ENCODE peak calls at places on chromosomes 4 and X, in ten cellular contexts. Z is tibial artery, C is pancreas, T is Peyer's patch, F is fibroblast of lung, M is A673, Y is lower lobe of right lung, P is upper lobe of right lung, E is PC-3, U is right lobe of liver. B is an unnamed sample. For H3K4me1, the result is how much of the 10 kb centered on the place peaks cover.

GRCh38 chr4:89142691-89143669 is 31.6 kb downstream of the TIGD2 start:
- DNase-seq in Z (no peak), C (no peak), T (no peak), F (no peak), M (no peak), Y (no peak), P (no peak), E (no peak), U (no peak), B (no peak)

GRCh38 chr4:102799816-102800215 is 27.5 kb downstream of the UBE2D3 start:
- DNase-seq in Z (no peak), C (no peak), T (no peak), F (no peak), M (no peak), Y (no peak), P (no peak), E (peak), U (no peak), B (no peak)

GRCh38 chr4:124178449-124179021 is 534.0 kb downstream of the ANKRD50 start:
- DNase-seq in Z (peak), C (no peak), T (no peak), F (peak), M (no peak), Y (no peak), P (no peak), E (peak), U (no peak), B (no peak)

GRCh38 chr4:182307746-182308145 is 64.5 kb downstream of the TENM3 start:
- DNase-seq in Z (no peak), C (peak), T (no peak), F (peak), M (no peak), Y (no peak), P (no peak), E (peak), U (no peak), B (no peak)

GRCh38 chrX:21972721-21973120 is 32.2 kb downstream of the SMS start:
- DNase-seq in Z (no peak), C (no peak), T (peak), F (peak), M (peak), Y (no peak), P (no peak), E (peak), U (no peak), B (no peak)

GRCh38 chr4:59553063-59553738 is 1646.9 kb upstream of the ADGRL3 start:
- DNase-seq in Z (no peak), C (no peak), T (no peak), F (no peak), M (no peak), Y (no peak), P (no peak), E (peak), U (no peak), B (no peak)

GRCh38 chr4:84221704-84222103 is 277.4 kb downstream of the NKX6-1 start:
- DNase-seq in Z (no peak), C (no peak), T (no peak), F (no peak), M (no peak), Y (no peak), P (no peak), E (no peak), U (no peak), B (no peak)

GRCh38 chr4:103137446-103137827 is 37.8 kb upstream of the BDH2 start:
- DNase-seq in Z (no peak), C (no peak), T (no peak), F (no peak), M (no peak), Y (no peak), P (no peak), E (peak), U (no peak), B (no peak)

GRCh38 chr4:90174622-90175023 is 47.4 kb downstream of the CCSER1 start:
- DNase-seq in Z (no peak), C (peak), T (no peak), F (no peak), M (no peak), Y (no peak), P (no peak), E (peak), U (no peak), B (no peak)

GRCh38 chr4:177163532-177163931 is 146.1 kb upstream of the NEIL3 start:
- DNase-seq in Z (no peak), C (no peak), T (no peak), F (no peak), M (no peak), Y (no peak), P (no peak), E (no peak), U (no peak), B (no peak)

GRCh38 chr4:179095585-179096228 is 1653.5 kb upstream of the AGA start:
- DNase-seq in Z (no peak), C (no peak), T (no peak), F (peak), M (peak), Y (no peak), P (no peak), E (peak), U (no peak), B (no peak)

GRCh38 chr4:15893967-15894366 is 44.6 kb downstream of the FGFBP1 start:
- DNase-seq in Z (no peak), C (no peak), T (no peak), F (peak), M (no peak), Y (no peak), P (no peak), E (peak), U (no peak), B (no peak)

GRCh38 chr4:18568600-18568999 is 547.0 kb upstream of the LCORL start:
- DNase-seq in Z (no peak), C (no peak), T (no peak), F (no peak), M (peak), Y (no peak), P (no peak), E (no peak), U (no peak), B (no peak)

GRCh38 chr4:65190780-65191179 is 479.5 kb downstream of the EPHA5 start:
- DNase-seq in Z (no peak), C (no peak), T (no peak), F (no peak), M (no peak), Y (no peak), P (no peak), E (peak), U (no peak), B (no peak)

GRCh38 chrX:2710496-2710895 is 19.4 kb downstream of the CD99 start:
- DNase-seq in Z (no peak), C (no peak), T (no peak), F (no peak), M (peak), Y (no peak), P (no peak), E (peak), U (no peak), B (no peak)

GRCh38 chr4:138341739-138342415 is 99.7 kb upstream of the SLC7A11 start:
- DNase-seq in Z (no peak), C (no peak), T (no peak), F (no peak), M (no peak), Y (no peak), P (no peak), E (no peak), U (no peak), B (no peak)

GRCh38 chrX:9668537-9668936 is 97.1 kb downstream of the GPR143 start:
- DNase-seq in Z (no peak), C (no peak), T (no peak), F (peak), M (no peak), Y (no peak), P (no peak), E (no peak), U (no peak), B (no peak)

GRCh38 chr4:77893451-77893850 is 30.8 kb downstream of the MRPL1 start:
- DNase-seq in Z (no peak), C (no peak), T (no peak), F (no peak), M (no peak), Y (no peak), P (no peak), E (no peak), U (no peak), B (no peak)

GRCh38 chrX:37553476-37553875 is 18.0 kb upstream of the LANCL3 start:
- DNase-seq in Z (no peak), C (no peak), T (no peak), F (no peak), M (no peak), Y (no peak), P (no peak), E (no peak), U (no peak), B (no peak)

GRCh38 chr4:101155368-101155767 is 192.0 kb downstream of the PPP3CA start:
- DNase-seq in Z (no peak), C (no peak), T (no peak), F (peak), M (peak), Y (no peak), P (no peak), E (peak), U (no peak), B (no peak)

GRCh38 chr4:130632731-130633604 is 1537.0 kb downstream of the C4orf33 start:
- DNase-seq in Z (no peak), C (no peak), T (no peak), F (peak), M (no peak), Y (no peak), P (no peak), E (no peak), U (no peak), B (no peak)

DNA sequence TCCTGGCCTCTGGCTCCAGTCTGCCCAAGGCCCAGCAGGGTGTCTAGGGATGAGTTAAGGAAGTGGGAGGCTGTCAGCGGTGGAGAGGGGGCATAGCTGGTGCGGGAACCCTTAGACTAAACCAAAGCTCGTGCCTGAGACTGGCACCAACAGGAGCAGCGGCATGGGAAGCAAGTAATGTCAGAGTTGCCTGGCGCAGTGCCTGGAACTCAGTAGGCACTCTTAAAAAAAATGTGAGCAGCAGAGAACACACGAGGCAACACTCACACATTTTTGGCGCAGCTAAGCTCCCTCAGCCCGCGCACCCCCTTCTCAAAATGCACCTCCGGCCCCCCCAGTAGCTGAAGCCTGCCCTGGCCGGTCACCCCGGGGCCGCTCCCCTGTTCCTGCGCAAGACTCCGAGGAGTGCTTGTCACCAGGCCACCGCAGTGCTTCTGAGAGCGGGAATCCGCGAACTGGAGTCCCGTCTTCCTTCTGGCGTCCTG is 583 bp downstream of the GABRE start:
- DNase-seq in Z (peak), C (no peak), T (no peak), F (no peak), M (peak), Y (peak), P (peak), E (no peak), U (no peak), B (no peak)
- H3K4me3 ChIP-seq in Z (peak), C (no peak), T (peak), F (peak), M (no peak), Y (peak), P (peak), E (no peak), U (peak), B (peak)

DNA sequence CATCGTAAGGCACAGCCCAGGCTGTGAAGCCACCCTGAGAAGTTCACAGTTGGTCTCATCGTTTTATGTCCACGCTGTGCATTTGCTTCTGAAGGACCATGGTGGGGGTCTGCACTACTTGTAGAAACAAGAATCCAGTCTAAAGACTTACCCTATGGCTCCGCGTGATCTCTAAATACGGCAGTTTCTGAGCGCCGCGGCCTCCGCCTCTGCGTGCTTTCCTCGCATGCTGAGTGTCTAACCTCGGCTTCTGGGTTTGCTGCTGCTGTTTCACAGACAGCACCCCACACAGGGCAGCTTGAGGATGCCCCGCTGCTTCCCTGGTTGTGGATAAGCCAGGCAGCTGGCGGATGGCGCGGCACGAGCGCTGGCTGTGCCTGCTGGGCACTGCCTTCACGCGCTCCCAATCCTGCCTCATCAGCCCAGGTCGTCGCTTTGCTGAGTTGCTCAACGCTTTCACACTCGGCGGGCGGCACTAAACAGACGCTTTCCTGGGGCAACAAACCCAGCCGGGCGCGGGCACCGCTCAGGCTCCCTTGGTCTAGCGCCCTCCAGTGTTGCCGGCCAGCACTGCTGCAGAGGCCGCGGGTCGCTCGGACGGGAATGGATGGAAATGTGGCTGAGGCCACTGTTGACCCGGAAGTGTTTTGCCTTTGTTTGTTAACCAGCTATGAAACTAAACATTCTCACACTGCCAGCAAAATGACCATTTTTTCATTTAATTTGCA is 39.2 kb downstream of the FGFRL1 start:
- DNase-seq in Z (peak), C (no peak), T (no peak), F (peak), M (no peak), Y (no peak), P (peak), E (no peak), U (peak), B (no peak)
- TF ChIP-seq CTCF in Z (no peak), C (no peak), T (no peak), F (peak), M (no peak), Y (no peak), P (no peak), E (peak), U (no peak), B (no peak)

GRCh38 chrX:6004529-6004928 is 224.1 kb downstream of the NLGN4X start:
- DNase-seq in Z (no peak), C (no peak), T (no peak), F (no peak), M (peak), Y (no peak), P (no peak), E (no peak), U (no peak), B (no peak)

GRCh38 chrX:6002056-6002455 is 226.6 kb downstream of the NLGN4X start:
- DNase-seq in Z (no peak), C (no peak), T (no peak), F (no peak), M (peak), Y (no peak), P (no peak), E (no peak), U (no peak), B (no peak)

GRCh38 chrX:5998901-5999300 is 229.8 kb downstream of the NLGN4X start:
- DNase-seq in Z (no peak), C (no peak), T (no peak), F (no peak), M (peak), Y (no peak), P (no peak), E (no peak), U (no peak), B (no peak)
- H3K4me1 ChIP-seq in Z (under half), C (under half), T (under half), F (under half), M (half or more), Y (under half), P (under half), E (under half), U (under half), B (under half)

DNA sequence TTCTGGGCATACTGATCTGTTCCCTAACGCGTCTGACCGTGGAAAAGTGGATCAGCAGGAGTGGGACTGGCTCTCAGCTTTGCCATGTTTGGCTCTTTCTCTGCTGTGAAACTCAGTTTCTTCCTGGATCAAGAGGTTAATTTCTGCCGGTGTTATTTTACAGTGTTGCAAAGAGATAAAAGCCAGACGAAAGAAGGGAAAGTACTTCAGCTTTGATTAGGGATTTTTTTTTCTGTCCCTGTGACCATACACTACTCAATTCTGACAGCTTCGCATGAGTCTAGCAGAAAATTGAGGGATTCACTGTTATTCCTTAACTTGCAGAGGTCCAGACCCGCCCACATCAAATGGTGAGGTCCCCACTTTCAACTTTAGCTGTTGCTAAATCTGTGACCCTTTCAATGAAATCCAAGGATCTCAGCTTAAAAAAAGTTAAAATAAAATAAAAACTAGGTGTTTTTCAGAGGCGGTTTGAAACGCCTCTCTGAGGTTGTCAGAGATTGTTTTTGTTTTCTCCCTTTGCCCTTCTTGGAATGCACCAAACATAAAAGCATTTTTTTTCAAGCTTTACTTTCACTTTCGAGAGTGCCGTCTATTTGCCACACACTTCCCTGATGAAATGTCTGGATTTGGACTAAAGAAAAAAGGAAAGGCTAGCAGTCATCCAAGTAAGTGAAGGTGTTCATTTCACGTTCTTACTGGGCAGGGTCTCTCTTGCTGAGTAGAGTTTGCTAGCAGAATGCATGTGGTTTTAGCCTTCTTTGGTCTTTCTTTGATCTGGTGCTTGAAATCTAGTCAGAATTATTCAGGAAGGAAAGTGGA is at the start of gene TLR3:
- DNase-seq in Z (no peak), C (no peak), T (no peak), F (peak), M (peak), Y (no peak), P (no peak), E (peak), U (no peak), B (no peak)
- H3K4me3 ChIP-seq in Z (peak), C (peak), T (peak), F (peak), M (peak), Y (peak), P (peak), E (peak), U (peak), B (peak)

DNA sequence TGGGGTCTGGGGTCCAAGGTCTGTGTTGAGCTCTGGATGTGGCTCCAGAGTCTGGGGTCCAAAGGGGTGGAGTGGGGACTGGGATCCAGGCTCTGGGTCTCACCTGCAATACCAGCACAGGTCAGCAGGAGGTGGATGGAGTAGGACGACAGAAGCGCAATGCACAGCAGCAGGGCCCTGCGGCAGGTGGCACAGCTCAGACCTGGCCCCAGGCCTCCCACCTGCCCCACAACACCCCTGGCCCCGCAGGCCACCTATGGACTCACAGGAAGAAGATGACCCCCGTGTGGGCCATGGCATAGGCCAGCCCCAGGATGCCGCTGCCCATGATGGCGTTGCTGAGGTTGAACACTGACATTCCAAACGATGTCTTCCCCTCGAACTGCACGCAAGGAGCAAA is 3.4 kb downstream of the SLC38A5 start:
- DNase-seq in Z (no peak), C (no peak), T (no peak), F (no peak), M (no peak), Y (no peak), P (no peak), E (no peak), U (peak), B (no peak)
- TF ChIP-seq CTCF in Z (no peak), C (peak), T (no peak), F (peak), M (peak), Y (no peak), P (peak), E (peak), U (no peak), B (no peak)

DNA sequence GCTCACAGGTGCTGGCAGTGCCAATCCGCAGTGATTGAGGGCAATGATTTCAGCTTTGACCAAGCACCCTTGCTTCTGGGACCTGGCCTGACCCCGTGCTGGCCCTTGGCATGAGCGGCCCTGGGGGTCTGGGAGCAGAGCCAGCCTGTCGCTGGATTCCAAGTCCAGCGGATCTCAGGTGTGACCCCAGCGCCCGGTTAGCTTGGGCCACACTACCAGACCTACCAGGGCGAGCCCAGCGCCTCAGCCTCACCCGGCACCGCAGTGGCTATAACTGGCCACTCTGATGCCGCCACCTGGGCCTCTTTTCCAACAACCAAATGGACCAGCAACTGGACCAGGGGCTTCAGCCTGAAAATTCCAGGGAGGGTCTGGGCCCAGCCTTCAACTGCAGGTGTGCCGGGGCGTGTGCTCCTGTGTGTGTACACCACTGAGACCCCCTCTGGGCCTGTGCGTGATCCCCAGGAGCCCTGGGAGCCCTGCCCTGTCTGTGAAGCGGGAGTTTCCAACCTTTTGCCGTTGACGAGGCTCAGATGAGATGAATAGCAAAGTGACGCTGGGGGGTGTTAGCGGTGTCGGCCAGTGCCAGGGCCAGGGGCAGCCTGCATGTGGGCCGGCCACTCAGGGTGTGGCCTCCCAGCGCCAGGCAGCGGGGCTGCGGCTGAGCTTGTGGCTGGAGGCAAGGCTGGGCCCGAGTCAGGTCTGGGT is 658 bp downstream of the SH3TC1 start:
- DNase-seq in Z (no peak), C (no peak), T (no peak), F (no peak), M (no peak), Y (no peak), P (peak), E (no peak), U (peak), B (no peak)
- H3K4me1 ChIP-seq in Z (under half), C (under half), T (under half), F (under half), M (under half), Y (half or more), P (under half), E (under half), U (under half), B (under half)